ENCODE peak calls at places on chromosomes 6 and 20, in nine cellular contexts. Z is NCI-H345; G is left ventricle myocardium superior; W is AG04450; O is glutamatergic neuron; N is AG08395; E is lower leg skin; B is right cardiac atrium; D is stimulated activated naive CD8-positive, alpha-beta T cell treated with anti-CD3 and anti-CD28 coated beads, Interleukin-15, amount 100 ng/mL, for 72 hours. F is an unnamed sample.
A peak's percentile ranks its signal among the peaks of the same experiment; 100 is the strongest.

GRCh38 chr6:4778086-4778485 is 1.9 kb downstream of the CDYL start:
- DNase-seq in W (no peak), E (no peak), B (no peak), O (no peak), D (peak; percentile 18), N (no peak), G (no peak), Z (no peak), F (no peak)

GRCh38 chr6:110617057-110617456 is 140.6 kb upstream of the SLC22A16 start:
- DNase-seq in G (no peak), N (no peak), O (no peak), E (no peak), B (no peak), W (no peak), Z (no peak), D (no peak), F (no peak)

GRCh38 chr20:43243672-43244269 is 54.1 kb upstream of the PTPRT start:
- DNase-seq in W (no peak), N (no peak), G (no peak), O (peak; percentile 30), B (no peak), Z (peak; percentile 65), E (no peak), D (no peak), F (no peak)

GRCh38 chr6:138546733-138547185 is 47.5 kb upstream of the NHSL1 start:
- DNase-seq in D (peak; percentile 26), N (no peak), G (no peak), E (no peak), B (peak; percentile 34), O (no peak), W (no peak), Z (peak; percentile 13), F (no peak)

GRCh38 chr20:48921883-48922867 is 664 bp downstream of the ARFGEF2 start:
- DNase-seq in Z (no peak), O (peak; percentile 79), E (peak; percentile 27), D (no peak), B (peak; percentile 82), N (peak; percentile 60), G (no peak), W (no peak), F (no peak)

GRCh38 chr20:57319584-57319983 is 10.0 kb upstream of the SPO11 start:
- DNase-seq in G (no peak), B (no peak), E (no peak), W (no peak), N (no peak), Z (no peak), O (no peak), D (no peak), F (no peak)

GRCh38 chr6:107057679-107058078 is 29.7 kb downstream of the MTRES1 start:
- DNase-seq in E (no peak), O (no peak), W (no peak), B (no peak), G (no peak), D (no peak), N (no peak), Z (no peak), F (no peak)

GRCh38 chr20:15654208-15654649 is 919.0 kb downstream of the KIF16B start:
- DNase-seq in N (peak; percentile 64), W (no peak), E (no peak), B (no peak), D (peak; percentile 10), G (no peak), Z (peak; percentile 46), O (no peak), F (no peak)

GRCh38 chr20:55273149-55273548 is 732.2 kb downstream of the CBLN4 start:
- DNase-seq in N (no peak), E (no peak), Z (no peak), D (no peak), W (no peak), O (no peak), B (no peak), G (no peak), F (no peak)

GRCh38 chr20:38094968-38095689 is 61.6 kb downstream of the RPRD1B start:
- DNase-seq in G (no peak), Z (no peak), B (peak; percentile 69), E (no peak), W (no peak), D (no peak), N (no peak), O (no peak), F (no peak)

GRCh38 chr6:37260063-37260843 is 2.3 kb upstream of the TMEM217 start:
- DNase-seq in O (no peak), B (no peak), D (peak; percentile 44), G (no peak), E (no peak), W (no peak), N (no peak), Z (no peak), F (no peak)

GRCh38 chr6:145863396-145863795 is 48.8 kb upstream of the FBXO30 start:
- DNase-seq in E (no peak), B (no peak), O (no peak), Z (no peak), G (no peak), D (no peak), N (no peak), W (no peak), F (no peak)

GRCh38 chr20:63980806-63981728 is at the start of gene PRPF6:
- DNase-seq in Z (peak; percentile 99), W (peak; percentile 80), B (peak; percentile 98), D (peak; percentile 97), G (peak; percentile 97), O (peak; percentile 97), E (peak; percentile 93), N (peak; percentile 99), F (peak; percentile 70)

GRCh38 chr6:154276810-154277577 is 79.6 kb downstream of the IPCEF1 start:
- DNase-seq in N (peak; percentile 56), E (no peak), W (no peak), Z (peak; percentile 39), D (no peak), B (no peak), O (no peak), G (no peak), F (no peak)

GRCh38 chr6:39899540-39900295 is 34.5 kb downstream of the MOCS1 start:
- DNase-seq in Z (no peak), E (no peak), G (no peak), O (no peak), N (no peak), B (no peak), W (no peak), D (no peak), F (no peak)

GRCh38 chr6:36387440-36388303 is at the start of gene ETV7:
- DNase-seq in N (peak; percentile 50), Z (no peak), W (no peak), O (no peak), B (peak; percentile 65), G (peak; percentile 40), D (peak; percentile 43), E (no peak), F (no peak)

GRCh38 chr6:110180228-110181008 is at the start of gene CDC40:
- DNase-seq in D (peak; percentile 63), E (peak; percentile 40), O (peak; percentile 50), G (peak; percentile 66), W (no peak), N (peak; percentile 44), B (peak; percentile 83), Z (peak; percentile 73), F (no peak)

GRCh38 chr20:44056010-44056698 is 130.8 kb downstream of the JPH2 start:
- DNase-seq in W (no peak), O (peak; percentile 48), E (peak; percentile 7), B (peak; percentile 67), Z (no peak), N (no peak), D (peak; percentile 72), G (peak; percentile 70), F (no peak)

GRCh38 chr6:30727920-30728605 is 7.9 kb downstream of the TUBB start:
- DNase-seq in O (no peak), G (no peak), W (no peak), Z (no peak), E (no peak), N (peak; percentile 50), D (no peak), B (no peak), F (no peak)

GRCh38 chr6:51398064-51398740 is 579.5 kb downstream of the TFAP2B start:
- DNase-seq in G (no peak), B (no peak), O (no peak), D (no peak), Z (peak; percentile 89), W (no peak), E (no peak), N (no peak), F (no peak)

GRCh38 chr6:15956205-15957106 is 172.4 kb upstream of the MYLIP start:
- DNase-seq in E (no peak), G (no peak), O (no peak), Z (no peak), N (no peak), D (no peak), B (no peak), W (no peak), F (no peak)

GRCh38 chr6:170048615-170049256 is 242.1 kb downstream of the DLL1 start:
- DNase-seq in Z (no peak), E (peak; percentile 67), B (peak; percentile 74), O (peak; percentile 2), G (peak; percentile 65), N (peak; percentile 80), W (no peak), D (no peak), F (no peak)

GRCh38 chr6:107763959-107764358 is 60.2 kb downstream of the SCML4 start:
- DNase-seq in N (peak; percentile 67), W (no peak), B (no peak), E (no peak), O (no peak), D (no peak), G (no peak), Z (no peak), F (no peak)

GRCh38 chr6:148596886-148597455 is 149.9 kb upstream of the UST start:
- DNase-seq in O (no peak), E (no peak), G (no peak), B (no peak), N (no peak), D (no peak), W (no peak), Z (no peak), F (no peak)

GRCh38 chr6:159890802-159891201 is at the start of gene MAS1:
- DNase-seq in N (no peak), O (no peak), Z (no peak), D (no peak), E (no peak), G (no peak), W (no peak), B (no peak), F (no peak)

GRCh38 chr6:98747960-98748359 is 86.4 kb upstream of the POU3F2 start:
- DNase-seq in E (no peak), Z (no peak), O (no peak), D (no peak), G (no peak), N (no peak), B (no peak), W (no peak), F (no peak)

GRCh38 chr6:160461641-160462040 is 113.5 kb downstream of the SLC22A3 start:
- DNase-seq in Z (no peak), B (no peak), N (no peak), W (no peak), E (no peak), G (no peak), O (no peak), D (no peak), F (no peak)

GRCh38 chr6:169707772-169708171 is 5.8 kb downstream of the C6orf120 start:
- DNase-seq in G (no peak), D (no peak), W (no peak), N (no peak), Z (no peak), E (no peak), O (no peak), B (no peak), F (no peak)

GRCh38 chr6:126548301-126548700 is 208.4 kb downstream of the CENPW start:
- DNase-seq in B (no peak), E (no peak), O (no peak), N (peak; percentile 30), D (no peak), W (no peak), G (no peak), Z (no peak), F (no peak)

GRCh38 chr6:37525460-37526357 is 26.0 kb upstream of the CCDC167 start:
- DNase-seq in W (no peak), E (no peak), D (no peak), B (no peak), N (peak; percentile 63), G (no peak), Z (no peak), O (no peak), F (no peak)

GRCh38 chr6:52598123-52598823 is 21.4 kb upstream of the TRAM2 start:
- DNase-seq in W (no peak), D (peak; percentile 38), N (peak; percentile 88), O (peak; percentile 80), G (peak; percentile 61), B (peak; percentile 83), Z (no peak), E (no peak), F (no peak)